ENCODE peak calls at places on chromosome 16, in six cellular contexts. E, V, D, W, P and I are unnamed samples.
A peak's percentile ranks its signal among the peaks of the same experiment; 100 is the strongest.

GRCh38 chr16:29825145-29826044 is 5.1 kb downstream of the MVP start:
- DNase-seq in E (peak; percentile 91), V (no peak), D (peak; percentile 87), W (no peak), P (peak; percentile 56), I (peak; percentile 73)

GRCh38 chr16:64356267-64356666 is 765.6 kb downstream of the CDH11 start:
- DNase-seq in E (peak; percentile 89), V (no peak), D (peak; percentile 89), W (no peak), P (no peak), I (peak; percentile 80)

GRCh38 chr16:29984764-29985147 is 10.7 kb downstream of the HIRIP3 start:
- DNase-seq in E (no peak), V (no peak), D (no peak), W (no peak), P (no peak), I (no peak)

GRCh38 chr16:81695431-81695890 is 83.6 kb upstream of the PLCG2 start:
- DNase-seq in E (peak; percentile 69), V (no peak), D (no peak), W (no peak), P (no peak), I (peak; percentile 83)

GRCh38 chr16:20307240-20307671 is 20.1 kb downstream of the GP2 start:
- DNase-seq in E (no peak), V (no peak), D (no peak), W (no peak), P (no peak), I (no peak)

GRCh38 chr16:75626806-75627205 is 3.7 kb upstream of the ADAT1 start:
- DNase-seq in E (no peak), V (no peak), D (no peak), W (no peak), P (no peak), I (no peak)

GRCh38 chr16:78396046-78396445 is 296.6 kb downstream of the WWOX start:
- DNase-seq in E (no peak), V (no peak), D (no peak), W (no peak), P (no peak), I (no peak)

GRCh38 chr16:87860553-87861299 is 8.6 kb downstream of the SLC7A5 start:
- DNase-seq in E (peak; percentile 81), V (no peak), D (peak; percentile 88), W (no peak), P (no peak), I (peak; percentile 51)

GRCh38 chr16:71442041-71442440 is at the start of gene TLE7:
- DNase-seq in E (no peak), V (no peak), D (no peak), W (no peak), P (no peak), I (no peak)

GRCh38 chr16:31508706-31509523 is 724 bp upstream of the RUSF1 start:
- DNase-seq in E (peak; percentile 65), V (no peak), D (peak; percentile 59), W (no peak), P (no peak), I (peak; percentile 59)

GRCh38 chr16:68564367-68564985 is 25.4 kb downstream of the ZFP90 start:
- DNase-seq in E (peak; percentile 32), V (no peak), D (no peak), W (no peak), P (no peak), I (peak; percentile 14)

GRCh38 chr16:12235110-12235509 is 258.6 kb downstream of the SNX29 start:
- DNase-seq in E (no peak), V (no peak), D (no peak), W (no peak), P (no peak), I (no peak)

GRCh38 chr16:77374384-77374783 is 60.5 kb downstream of the ADAMTS18 start:
- DNase-seq in E (no peak), V (no peak), D (no peak), W (no peak), P (no peak), I (no peak)

GRCh38 chr16:1874854-1875253 is 2.9 kb upstream of the MEIOB start:
- DNase-seq in E (no peak), V (no peak), D (no peak), W (no peak), P (no peak), I (no peak)

GRCh38 chr16:4245400-4245799 is 3.5 kb upstream of the SRL start:
- DNase-seq in E (no peak), V (no peak), D (no peak), W (no peak), P (no peak), I (peak; percentile 46)

GRCh38 chr16:67406628-67407027 is 9.6 kb downstream of the ZDHHC1 start:
- DNase-seq in E (peak; percentile 86), V (no peak), D (peak; percentile 85), W (no peak), P (no peak), I (peak; percentile 71)

GRCh38 chr16:88948781-88949490 is 28.1 kb downstream of the CBFA2T3 start:
- DNase-seq in E (no peak), V (no peak), D (no peak), W (no peak), P (no peak), I (no peak)

GRCh38 chr16:50152807-50153647 is at the start of gene TENT4B:
- DNase-seq in E (peak; percentile 76), V (peak; percentile 94), D (peak; percentile 81), W (peak; percentile 81), P (peak; percentile 90), I (peak; percentile 86)

GRCh38 chr16:53753431-53753830 is 49.5 kb downstream of the FTO start:
- DNase-seq in E (no peak), V (no peak), D (no peak), W (no peak), P (no peak), I (no peak)

GRCh38 chr16:81697321-81697885 is 81.7 kb upstream of the PLCG2 start:
- DNase-seq in E (peak; percentile 54), V (no peak), D (peak; percentile 55), W (peak; percentile 32), P (peak; percentile 55), I (peak; percentile 68)

GRCh38 chr16:59385953-59386352 is 651.8 kb upstream of the GOT2 start:
- DNase-seq in E (peak; percentile 98), V (no peak), D (peak; percentile 94), W (no peak), P (no peak), I (peak; percentile 43)

GRCh38 chr16:79097090-79097489 is 503.4 kb downstream of the MAF start:
- DNase-seq in E (no peak), V (no peak), D (no peak), W (no peak), P (no peak), I (no peak)

GRCh38 chr16:48153689-48154265 is 2.0 kb downstream of the ABCC12 start:
- DNase-seq in E (no peak), V (peak; percentile 54), D (no peak), W (no peak), P (no peak), I (no peak)

GRCh38 chr16:10558746-10559641 is 21.4 kb downstream of the EMP2 start:
- DNase-seq in E (peak; percentile 70), V (peak; percentile 87), D (peak; percentile 74), W (no peak), P (peak; percentile 81), I (peak; percentile 43)

GRCh38 chr16:88339926-88340754 is 42.6 kb upstream of the ZNF469 start:
- DNase-seq in E (no peak), V (no peak), D (no peak), W (no peak), P (no peak), I (no peak)